ENCODE peak calls at places on chromosomes 2 and 18, in five cellular contexts. L, B, Y, V and S are unnamed samples.
A peak's percentile ranks its signal among the peaks of the same experiment; 100 is the strongest.

GRCh38 chr2:153477641-153478288 is 797 bp downstream of the RPRM start:
- DNase-seq in L (no peak), B (no peak), Y (no peak), V (no peak), S (no peak)

GRCh38 chr2:57720728-57721627 is 325.6 kb upstream of the VRK2 start:
- DNase-seq in L (peak; percentile 42), B (peak; percentile 82), Y (peak; percentile 10), V (peak; percentile 18), S (peak; percentile 52)

GRCh38 chr2:96251721-96252292 is 14.0 kb downstream of the TMEM127 start:
- DNase-seq in L (peak; percentile 81), B (peak; percentile 96), Y (no peak), V (no peak), S (no peak)

GRCh38 chr2:73228631-73229030 is 4.4 kb downstream of the PRADC1 start:
- DNase-seq in L (no peak), B (no peak), Y (no peak), V (no peak), S (no peak)

GRCh38 chr2:82657066-82657465 is 1802.0 kb downstream of the SUCLG1 start:
- DNase-seq in L (no peak), B (no peak), Y (no peak), V (no peak), S (no peak)

GRCh38 chr2:70942900-70943871 is 7.5 kb downstream of the ATP6V1B1 start:
- DNase-seq in L (no peak), B (no peak), Y (no peak), V (no peak), S (no peak)

GRCh38 chr2:218810251-218810650 is 21.4 kb downstream of the PRKAG3 start:
- DNase-seq in L (no peak), B (no peak), Y (no peak), V (no peak), S (no peak)

GRCh38 chr2:46438794-46439193 is 40.6 kb upstream of the TMEM247 start:
- DNase-seq in L (no peak), B (no peak), Y (no peak), V (no peak), S (no peak)

GRCh38 chr2:30565860-30566358 is 118.9 kb downstream of the LCLAT1 start:
- DNase-seq in L (no peak), B (peak; percentile 64), Y (no peak), V (no peak), S (no peak)

GRCh38 chr18:55161966-55162365 is 202.7 kb upstream of the CCDC68 start:
- DNase-seq in L (no peak), B (no peak), Y (no peak), V (no peak), S (no peak)

GRCh38 chr2:68318686-68319396 is 908 bp downstream of the CNRIP1 start:
- DNase-seq in L (peak; percentile 3), B (peak; percentile 49), Y (no peak), V (no peak), S (no peak)

GRCh38 chr18:55322176-55322735 is 265.7 kb downstream of the TCF4 start:
- DNase-seq in L (peak; percentile 78), B (peak; percentile 98), Y (no peak), V (no peak), S (no peak)

GRCh38 chr2:104102615-104103014 is 751.3 kb upstream of the POU3F3 start:
- DNase-seq in L (no peak), B (no peak), Y (no peak), V (no peak), S (no peak)

GRCh38 chr2:37573818-37574388 is 97.5 kb downstream of the CDC42EP3 start:
- DNase-seq in L (no peak), B (peak; percentile 58), Y (no peak), V (no peak), S (no peak)

GRCh38 chr2:202022755-202023154 is 10.9 kb upstream of the FZD7 start:
- DNase-seq in L (no peak), B (no peak), Y (no peak), V (no peak), S (no peak)

DNA sequence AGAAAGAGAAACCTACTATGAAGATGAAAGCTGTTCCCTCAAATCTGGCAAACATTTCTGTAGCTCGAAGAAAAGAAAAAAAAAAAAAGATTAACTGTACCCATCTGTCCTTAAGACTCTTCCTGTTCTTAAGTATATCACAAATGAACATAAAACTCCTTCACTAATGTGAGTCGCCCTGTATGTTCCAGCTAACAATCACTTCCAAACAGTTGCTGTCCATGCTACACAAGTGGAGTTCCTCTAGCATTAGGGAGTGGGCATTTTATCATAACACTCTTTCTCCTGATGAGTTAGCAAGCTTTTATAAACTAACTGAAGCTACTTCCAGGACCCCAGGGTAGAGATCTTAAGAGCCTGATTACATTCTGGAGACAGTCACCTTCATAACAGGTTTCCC is 5.8 kb downstream of the CUL3 start:
- DNase-seq in L (peak; percentile 43), B (peak; percentile 22), Y (no peak), V (no peak), S (no peak)
- H3K4me3 ChIP-seq in L (peak overlapping the region; percentile 23), B (no peak overlapping the region), Y (no peak overlapping the region), V (no peak overlapping the region), S (no peak overlapping the region)

GRCh38 chr2:127655209-127656073 is 9.5 kb downstream of the GPR17 start:
- DNase-seq in L (no peak), B (no peak), Y (no peak), V (no peak), S (no peak)

GRCh38 chr2:127653421-127654083 is 7.6 kb downstream of the GPR17 start:
- DNase-seq in L (no peak), B (no peak), Y (no peak), V (no peak), S (no peak)

GRCh38 chr2:127656569-127657231 is 10.7 kb downstream of the GPR17 start:
- DNase-seq in L (no peak), B (no peak), Y (no peak), V (no peak), S (no peak)

GRCh38 chr2:127654084-127654837 is 8.3 kb downstream of the GPR17 start:
- DNase-seq in L (no peak), B (no peak), Y (no peak), V (no peak), S (no peak)

GRCh38 chr2:127654838-127655175 is 8.9 kb downstream of the GPR17 start:
- DNase-seq in L (no peak), B (no peak), Y (no peak), V (no peak), S (no peak)
- H3K4me3 ChIP-seq in L (no peak overlapping the region), B (no peak overlapping the region), Y (no peak overlapping the region), V (no peak overlapping the region), S (no peak overlapping the region)

GRCh38 chr18:26233208-26233607 is 7.0 kb downstream of the TAF4B start:
- DNase-seq in L (no peak), B (no peak), Y (no peak), V (no peak), S (no peak)
- H3K4me3 ChIP-seq in L (no peak overlapping the region), B (no peak overlapping the region), Y (no peak overlapping the region), V (no peak overlapping the region), S (no peak overlapping the region)

GRCh38 chr2:85431787-85432186 is 13.3 kb downstream of the SH2D6 start:
- DNase-seq in L (no peak), B (no peak), Y (no peak), V (no peak), S (no peak)
- H3K4me3 ChIP-seq in L (no peak overlapping the region), B (no peak overlapping the region), Y (no peak overlapping the region), V (no peak overlapping the region), S (no peak overlapping the region)

GRCh38 chr2:172381275-172381608 is 46.1 kb upstream of the ITGA6 start:
- DNase-seq in L (no peak), B (no peak), Y (no peak), V (no peak), S (no peak)
- H3K4me3 ChIP-seq in L (no peak overlapping the region), B (no peak overlapping the region), Y (no peak overlapping the region), V (no peak overlapping the region), S (no peak overlapping the region)

GRCh38 chr18:67980241-67980640 is 463.7 kb upstream of the DSEL start:
- DNase-seq in L (no peak), B (peak; percentile 2), Y (no peak), V (no peak), S (no peak)
- H3K4me3 ChIP-seq in L (no peak overlapping the region), B (no peak overlapping the region), Y (no peak overlapping the region), V (no peak overlapping the region), S (no peak overlapping the region)

GRCh38 chr2:76491503-76491902 is 780.8 kb upstream of the GCFC2 start:
- DNase-seq in L (no peak), B (no peak), Y (no peak), V (peak; percentile 87), S (no peak)
- H3K4me3 ChIP-seq in L (no peak overlapping the region), B (no peak overlapping the region), Y (no peak overlapping the region), V (no peak overlapping the region), S (no peak overlapping the region)

GRCh38 chr2:128261245-128262128 is 57.2 kb downstream of the HS6ST1 start:
- DNase-seq in L (no peak), B (no peak), Y (no peak), V (no peak), S (no peak)
- H3K4me3 ChIP-seq in L (no peak overlapping the region), B (no peak overlapping the region), Y (no peak overlapping the region), V (no peak overlapping the region), S (no peak overlapping the region)

DNA sequence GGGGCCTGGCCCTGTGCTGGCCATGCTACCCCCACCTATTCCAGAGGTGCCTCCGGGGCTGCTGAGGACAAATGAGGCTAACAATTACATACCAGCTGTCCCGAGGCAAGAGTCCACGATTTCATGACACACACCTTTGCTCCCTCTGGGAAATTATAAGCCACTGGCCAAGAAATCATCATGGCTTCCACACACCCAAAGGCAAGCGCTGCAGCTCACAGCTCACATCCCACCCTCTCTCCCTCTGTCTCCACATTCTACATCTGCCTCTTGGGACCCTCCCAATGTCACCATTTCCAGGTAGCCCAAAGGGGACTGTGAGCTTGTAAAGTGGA is 134.4 kb downstream of the HDAC4 start:
- DNase-seq in L (no peak), B (no peak), Y (no peak), V (no peak), S (no peak)
- H3K4me3 ChIP-seq in L (no peak overlapping the region), B (no peak overlapping the region), Y (peak overlapping the region; percentile 79), V (peak overlapping the region; percentile 44), S (peak overlapping the region; percentile 80)